ENCODE peak calls at places on chromosomes 3 and 15, in eight cellular contexts. U is germinal center; N is ecto neural progenitor cell; D is LoVo; G is heart left ventricle; K is naive thymus-derived CD4-positive, alpha-beta T cell; C is cardiac fibroblast; M is activated CD8-positive, alpha-beta T cell treated with anti-CD3 and anti-CD28 coated beads, Interleukin-2, amount 10 ng/mL, durations not matched to agents 7 days and 5 days. L is an unnamed sample.

GRCh38 chr3:138439646-138440045 is 5.2 kb downstream of the ESYT3 start:
- DNase-seq in U (no peak), N (no peak), D (no peak), G (no peak), K (no peak), C (no peak), M (no peak), L (no peak)

GRCh38 chr3:38274864-38275649 is 7.0 kb upstream of the SLC22A14 start:
- DNase-seq in U (no peak), N (no peak), D (no peak), G (no peak), K (no peak), C (no peak), M (no peak), L (no peak)

GRCh38 chr15:42808921-42809320 is 72.0 kb upstream of the CDAN1 start:
- DNase-seq in U (no peak), N (no peak), D (no peak), G (no peak), K (no peak), C (no peak), M (no peak), L (no peak)

GRCh38 chr3:74423867-74424266 is 190.6 kb downstream of the CNTN3 start:
- DNase-seq in U (no peak), N (no peak), D (no peak), G (no peak), K (no peak), C (no peak), M (no peak), L (no peak)

GRCh38 chr3:38576131-38577088 is 73.1 kb downstream of the SCN5A start:
- DNase-seq in U (no peak), N (peak; percentile 39), D (no peak), G (peak; percentile 8), K (no peak), C (no peak), M (peak; percentile 13), L (no peak)

GRCh38 chr15:48914717-48915116 is 36.8 kb downstream of the EID1 start:
- DNase-seq in U (no peak), N (no peak), D (no peak), G (no peak), K (no peak), C (no peak), M (no peak), L (no peak)

GRCh38 chr3:99407257-99407656 is 231.1 kb upstream of the COL8A1 start:
- DNase-seq in U (no peak), N (no peak), D (no peak), G (no peak), K (no peak), C (no peak), M (no peak), L (no peak)

GRCh38 chr3:78990164-78990563 is 777.6 kb downstream of the ROBO1 start:
- DNase-seq in U (no peak), N (no peak), D (no peak), G (no peak), K (no peak), C (no peak), M (no peak), L (no peak)

GRCh38 chr15:45201557-45202246 is 13.9 kb upstream of the SHF start:
- DNase-seq in U (no peak), N (no peak), D (no peak), G (no peak), K (peak; percentile 24), C (no peak), M (no peak), L (no peak)

GRCh38 chr15:85771781-85772445 is 22.8 kb downstream of the KLHL25 start:
- DNase-seq in U (no peak), N (no peak), D (no peak), G (no peak), K (no peak), C (peak; percentile 90), M (no peak), L (no peak)

GRCh38 chr3:57069471-57070010 is 9.1 kb downstream of the SPATA12 start:
- DNase-seq in U (no peak), N (no peak), D (no peak), G (no peak), K (no peak), C (no peak), M (no peak), L (no peak)

GRCh38 chr3:13092621-13093339 is 19.6 kb upstream of the IQSEC1 start:
- DNase-seq in U (no peak), N (no peak), D (no peak), G (peak; percentile 86), K (no peak), C (no peak), M (no peak), L (no peak)

GRCh38 chr3:171758109-171758508 is 52.2 kb downstream of the PLD1 start:
- DNase-seq in U (no peak), N (no peak), D (no peak), G (no peak), K (no peak), C (no peak), M (no peak), L (no peak)

GRCh38 chr15:74620636-74621545 is 5.3 kb downstream of the CLK3 start:
- DNase-seq in U (peak; percentile 90), N (peak; percentile 83), D (peak; percentile 71), G (peak; percentile 55), K (peak; percentile 78), C (peak; percentile 77), M (peak; percentile 87), L (peak; percentile 68)

GRCh38 chr15:92906563-92907081 is 6.5 kb downstream of the CHD2 start:
- DNase-seq in U (peak; percentile 23), N (no peak), D (peak; percentile 80), G (no peak), K (peak; percentile 77), C (no peak), M (peak; percentile 68), L (peak; percentile 82)

GRCh38 chr3:46500631-46501377 is 3.0 kb downstream of the RTP3 start:
- DNase-seq in U (no peak), N (no peak), D (no peak), G (no peak), K (no peak), C (peak; percentile 54), M (no peak), L (no peak)